ENCODE peak calls at places on chromosomes 13 and 19, in seven cellular contexts. D is CD8-positive, alpha-beta memory T cell; J is ascending aorta; G is GM23248; M is neuronal stem cell; R is psoas muscle; I is breast epithelium. Z is an unnamed sample. For H3K36me3 and H3K4me1, the result is how much of the 10 kb centered on the place peaks cover.

GRCh38 chr19:18254546-18255500 is 19.4 kb downstream of the IQCN start:
- DNase-seq in D (no peak), M (no peak), J (no peak), G (peak), R (no peak), I (no peak), Z (no peak)

GRCh38 chr13:46176756-46177155 is 5.2 kb downstream of the LCP1 start:
- DNase-seq in D (no peak), R (no peak), G (no peak), M (no peak), J (no peak), I (no peak), Z (no peak)

GRCh38 chr13:37029617-37030016 is 29.0 kb downstream of the EXOSC8 start:
- DNase-seq in J (no peak), D (no peak), G (peak), M (no peak), R (no peak), I (no peak), Z (no peak)

GRCh38 chr19:4038057-4038456 is 28.6 kb downstream of the ZBTB7A start:
- DNase-seq in M (no peak), R (no peak), I (no peak), G (no peak), J (no peak), D (no peak), Z (no peak)

GRCh38 chr19:41863209-41863931 is 3.3 kb downstream of the RPS19 start:
- DNase-seq in G (no peak), J (no peak), R (no peak), I (no peak), M (no peak), D (no peak), Z (no peak)

GRCh38 chr19:7527516-7528191 is 5.2 kb downstream of the MCOLN1 start:
- DNase-seq in I (no peak), G (no peak), J (no peak), R (peak), M (no peak), D (no peak), Z (no peak)

GRCh38 chr13:103351035-103351828 is 285.0 kb upstream of the SLC10A2 start:
- DNase-seq in M (no peak), D (no peak), R (no peak), I (no peak), G (no peak), J (no peak), Z (no peak)

GRCh38 chr13:25699600-25699999 is 327.8 kb downstream of the ATP8A2 start:
- DNase-seq in R (no peak), G (no peak), J (no peak), I (no peak), M (no peak), D (no peak), Z (no peak)

GRCh38 chr13:31038834-31039552 is 106.5 kb downstream of the TEX26 start:
- DNase-seq in G (peak), M (no peak), J (peak), D (no peak), R (no peak), I (no peak), Z (no peak)

GRCh38 chr13:43682698-43683097 is 104.1 kb downstream of the ENOX1 start:
- DNase-seq in D (no peak), M (no peak), G (no peak), J (no peak), I (no peak), R (no peak), Z (no peak)

GRCh38 chr13:66506979-66507378 is 723.2 kb downstream of the PCDH9 start:
- DNase-seq in J (no peak), D (no peak), I (no peak), M (no peak), R (no peak), G (no peak), Z (no peak)

GRCh38 chr19:48552406-48553322 is 692 bp downstream of the SULT2B1 start:
- DNase-seq in J (no peak), I (no peak), R (no peak), D (no peak), M (no peak), G (peak), Z (no peak)

GRCh38 chr19:45817725-45818301 is 2.7 kb upstream of the RSPH6A start:
- DNase-seq in M (no peak), G (no peak), I (peak), J (no peak), R (no peak), D (no peak), Z (no peak)

GRCh38 chr13:25874064-25874737 is 177.6 kb downstream of the SHISA2 start:
- DNase-seq in R (no peak), D (no peak), M (no peak), G (no peak), I (no peak), J (no peak), Z (no peak)

GRCh38 chr19:49656456-49657109 is 9.1 kb downstream of the IRF3 start:
- DNase-seq in M (no peak), D (no peak), J (no peak), I (no peak), R (no peak), G (no peak), Z (no peak)

GRCh38 chr19:18762125-18763023 is 28.7 kb downstream of the COMP start:
- DNase-seq in J (peak), G (peak), M (no peak), R (peak), D (no peak), I (peak), Z (no peak)

GRCh38 chr19:8491574-8491973 is 10.9 kb downstream of the PRAM1 start:
- DNase-seq in I (no peak), J (no peak), D (no peak), R (no peak), M (no peak), G (no peak), Z (no peak)

GRCh38 chr13:63979951-63980350 is 2564.3 kb upstream of the PCDH20 start:
- DNase-seq in I (no peak), J (no peak), D (no peak), R (no peak), G (no peak), M (no peak), Z (no peak)

GRCh38 chr13:106143392-106143791 is 392.1 kb downstream of the EFNB2 start:
- DNase-seq in R (no peak), G (no peak), J (no peak), I (no peak), M (no peak), D (no peak), Z (no peak)

GRCh38 chr19:38970664-38971532 is 4.6 kb downstream of the FBXO17 start:
- DNase-seq in R (no peak), D (no peak), I (no peak), G (peak), M (no peak), J (no peak), Z (no peak)

GRCh38 chr13:111388851-111389500 is 68.5 kb downstream of the TEX29 start:
- DNase-seq in D (no peak), G (no peak), I (no peak), J (no peak), R (no peak), M (no peak), Z (no peak)

GRCh38 chr19:14149509-14149994 is 13.2 kb upstream of the ASF1B start:
- DNase-seq in D (peak), I (peak), G (peak), J (peak), M (no peak), R (peak), Z (peak)

GRCh38 chr13:43303040-43303729 is 279.8 kb downstream of the DNAJC15 start:
- DNase-seq in I (peak), J (no peak), R (peak), G (peak), M (peak), D (no peak), Z (no peak)

GRCh38 chr19:7931221-7932061 is 5.5 kb upstream of the CTXN1 start:
- DNase-seq in G (no peak), R (no peak), J (no peak), M (no peak), D (no peak), I (no peak), Z (no peak)

GRCh38 chr19:57351867-57352266 is 796 bp downstream of the ZNF304 start:
- DNase-seq in I (no peak), M (no peak), D (no peak), G (peak), J (no peak), R (no peak), Z (no peak)

GRCh38 chr19:39342647-39343305 is 555 bp downstream of the SAMD4B start:
- DNase-seq in M (no peak), G (peak), J (peak), R (peak), I (peak), D (no peak), Z (no peak)

GRCh38 chr19:18280247-18281081 is 958 bp downstream of the JUND start:
- DNase-seq in R (peak), D (peak), J (peak), M (no peak), G (peak), I (peak), Z (peak)

GRCh38 chr19:13461536-13461935 is 44.7 kb downstream of the CACNA1A start:
- DNase-seq in D (no peak), M (no peak), G (no peak), J (no peak), R (no peak), I (no peak), Z (no peak)

GRCh38 chr19:29263305-29264080 is 50.5 kb upstream of the UQCRFS1 start:
- DNase-seq in G (peak), M (peak), I (no peak), J (no peak), R (peak), D (peak), Z (peak)

GRCh38 chr19:7507884-7508283 is 8.0 kb upstream of the ZNF358 start:
- DNase-seq in M (no peak), J (peak), G (peak), R (peak), D (no peak), I (no peak), Z (no peak)

GRCh38 chr13:27138457-27139093 is 33.0 kb downstream of the USP12 start:
- DNase-seq in D (no peak), I (no peak), J (no peak), G (no peak), M (no peak), R (no peak), Z (no peak)

GRCh38 chr13:48559638-48560320 is 26.9 kb upstream of the RCBTB2 start:
- DNase-seq in I (no peak), J (no peak), R (no peak), D (no peak), M (no peak), G (peak), Z (no peak)

GRCh38 chr19:5451494-5451893 is 3.7 kb upstream of the ZNRF4 start:
- DNase-seq in R (no peak), J (no peak), I (no peak), M (no peak), G (no peak), D (no peak), Z (no peak)

DNA sequence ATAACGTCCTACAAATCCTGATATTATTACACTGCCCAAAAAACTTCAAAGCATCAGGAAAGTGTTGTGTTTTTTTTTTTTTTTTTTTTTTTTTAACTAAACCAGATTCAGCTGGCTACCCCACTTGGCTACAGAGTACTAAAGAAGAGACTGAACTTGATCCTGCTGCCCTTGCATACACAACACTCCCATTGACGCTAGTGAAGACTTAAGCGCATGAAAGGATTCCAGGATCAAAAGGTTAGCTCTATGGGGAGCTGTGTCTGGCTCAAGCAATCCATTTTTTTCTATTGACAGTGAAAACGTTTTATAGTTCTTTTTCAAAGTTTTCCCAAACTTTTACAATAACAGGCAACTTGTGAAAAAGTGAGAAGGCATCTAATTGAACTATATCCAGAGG is 141.5 kb downstream of the KCNRG start:
- DNase-seq in J (no peak), D (no peak), G (no peak), M (no peak), I (no peak), R (no peak), Z (no peak)
- H3K4me3 ChIP-seq in J (no peak), D (no peak), G (no peak), M (no peak), I (no peak), R (no peak), Z (no peak)

DNA sequence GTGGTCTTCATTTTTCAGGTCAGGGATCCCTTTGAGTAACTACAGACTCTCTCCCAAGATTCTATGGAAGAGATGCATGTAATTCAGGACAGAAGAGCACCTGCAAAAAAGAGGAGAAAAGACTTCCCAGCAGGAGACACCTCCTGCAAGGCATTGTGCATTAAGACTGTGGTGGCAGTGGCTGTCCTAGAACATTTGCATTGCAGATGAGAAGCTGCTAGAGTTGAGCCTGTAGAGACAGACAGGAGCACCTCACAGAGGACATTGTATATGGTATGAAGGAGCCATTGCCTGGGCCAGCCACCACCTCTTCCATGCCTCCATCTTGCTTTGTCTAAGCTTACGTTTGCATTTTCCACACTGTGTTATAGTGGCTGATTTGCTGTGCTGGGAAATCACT is 11.2 kb upstream of the MYO16 start:
- DNase-seq in I (no peak), R (no peak), D (no peak), M (no peak), J (no peak), G (no peak), Z (no peak)
- H3K36me3 ChIP-seq in I (under half), R (under half), D (under half), M (under half), J (under half), G (under half), Z (under half)

GRCh38 chr13:78604782-78605611 is 1.6 kb upstream of the POU4F1 start:
- DNase-seq in J (no peak), R (no peak), M (peak), G (peak), I (no peak), D (no peak), Z (no peak)
- H3K4me1 ChIP-seq in J (under half), R (under half), M (under half), G (under half), I (under half), D (under half), Z (half or more)

GRCh38 chr13:74070065-74070464 is 64.1 kb downstream of the KLF12 start:
- DNase-seq in G (no peak), I (no peak), D (peak), M (no peak), J (no peak), R (no peak), Z (peak)
- H3K4me3 ChIP-seq in G (no peak), I (no peak), D (peak), M (no peak), J (no peak), R (no peak), Z (peak)

GRCh38 chr19:10110076-10110971 is 1.2 kb upstream of the P2RY11 start:
- DNase-seq in I (no peak), R (no peak), J (no peak), D (no peak), M (no peak), G (no peak), Z (no peak)
- H3K36me3 ChIP-seq in I (under half), R (half or more), J (under half), D (under half), M (half or more), G (under half), Z (half or more)